ENCODE peak calls at places on chromosomes 11 and 22, in six cellular contexts. One of them, this sample, is unnamed.

GRCh38 chr11:1717745-1718144 is 20.8 kb downstream of the KRTAP5-6 start:
- DNase-seq in stimulated activated naive CD4-positive, alpha-beta T cell: no peak
- DNase-seq in H7: no peak
- DNase-seq in Right ventricle myocardium inferior: peak
- DNase-seq in A549: no peak
- DNase-seq in NCI-H1930: no peak
- DNase-seq in this sample: no peak

GRCh38 chr11:65185166-65185565 is 3.4 kb downstream of the CAPN1 start:
- DNase-seq in stimulated activated naive CD4-positive, alpha-beta T cell: no peak
- DNase-seq in H7: peak
- DNase-seq in Right ventricle myocardium inferior: no peak
- DNase-seq in A549: no peak
- DNase-seq in NCI-H1930: no peak
- DNase-seq in this sample: no peak

GRCh38 chr11:6473481-6474422 is at the start of gene TRIM3:
- DNase-seq in stimulated activated naive CD4-positive, alpha-beta T cell: peak
- DNase-seq in H7: peak
- DNase-seq in Right ventricle myocardium inferior: peak
- DNase-seq in A549: peak
- DNase-seq in NCI-H1930: peak
- DNase-seq in this sample: peak

GRCh38 chr11:6095798-6096197 is 11.7 kb upstream of the OR56B4 start:
- DNase-seq in stimulated activated naive CD4-positive, alpha-beta T cell: no peak
- DNase-seq in H7: no peak
- DNase-seq in Right ventricle myocardium inferior: no peak
- DNase-seq in A549: no peak
- DNase-seq in NCI-H1930: no peak
- DNase-seq in this sample: no peak

GRCh38 chr11:62012451-62013265 is 45.2 kb upstream of the FTH1 start:
- DNase-seq in stimulated activated naive CD4-positive, alpha-beta T cell: no peak
- DNase-seq in H7: no peak
- DNase-seq in Right ventricle myocardium inferior: no peak
- DNase-seq in A549: peak
- DNase-seq in NCI-H1930: no peak
- DNase-seq in this sample: no peak

GRCh38 chr11:115618428-115618827 is 114.2 kb upstream of the CADM1 start:
- DNase-seq in stimulated activated naive CD4-positive, alpha-beta T cell: no peak
- DNase-seq in H7: no peak
- DNase-seq in Right ventricle myocardium inferior: no peak
- DNase-seq in A549: no peak
- DNase-seq in NCI-H1930: no peak
- DNase-seq in this sample: no peak

GRCh38 chr11:130002352-130002845 is at the start of gene PRDM10:
- DNase-seq in stimulated activated naive CD4-positive, alpha-beta T cell: peak
- DNase-seq in H7: peak
- DNase-seq in Right ventricle myocardium inferior: peak
- DNase-seq in A549: peak
- DNase-seq in NCI-H1930: peak
- DNase-seq in this sample: peak

GRCh38 chr22:27124336-27125023 is 467.1 kb downstream of the MIAT start:
- DNase-seq in stimulated activated naive CD4-positive, alpha-beta T cell: no peak
- DNase-seq in H7: no peak
- DNase-seq in Right ventricle myocardium inferior: no peak
- DNase-seq in A549: no peak
- DNase-seq in NCI-H1930: no peak
- DNase-seq in this sample: peak

GRCh38 chr11:132318421-132319157 is 948.2 kb downstream of the NTM start:
- DNase-seq in stimulated activated naive CD4-positive, alpha-beta T cell: no peak
- DNase-seq in H7: no peak
- DNase-seq in Right ventricle myocardium inferior: no peak
- DNase-seq in A549: no peak
- DNase-seq in NCI-H1930: no peak
- DNase-seq in this sample: no peak

GRCh38 chr22:19852177-19852781 is 2.4 kb downstream of the GNB1L start:
- DNase-seq in stimulated activated naive CD4-positive, alpha-beta T cell: no peak
- DNase-seq in H7: peak
- DNase-seq in Right ventricle myocardium inferior: no peak
- DNase-seq in A549: no peak
- DNase-seq in NCI-H1930: no peak
- DNase-seq in this sample: peak

GRCh38 chr11:31262761-31263160 is 106.8 kb downstream of the DCDC1 start:
- DNase-seq in stimulated activated naive CD4-positive, alpha-beta T cell: no peak
- DNase-seq in H7: no peak
- DNase-seq in Right ventricle myocardium inferior: no peak
- DNase-seq in A549: no peak
- DNase-seq in NCI-H1930: no peak
- DNase-seq in this sample: no peak

GRCh38 chr22:37173709-37174108 is 14.3 kb downstream of the C1QTNF6 start:
- DNase-seq in stimulated activated naive CD4-positive, alpha-beta T cell: no peak
- DNase-seq in H7: no peak
- DNase-seq in Right ventricle myocardium inferior: peak
- DNase-seq in A549: no peak
- DNase-seq in NCI-H1930: no peak
- DNase-seq in this sample: peak

GRCh38 chr11:20154381-20154780 is 5.9 kb downstream of the DBX1 start:
- DNase-seq in stimulated activated naive CD4-positive, alpha-beta T cell: no peak
- DNase-seq in H7: peak
- DNase-seq in Right ventricle myocardium inferior: no peak
- DNase-seq in A549: no peak
- DNase-seq in NCI-H1930: no peak
- DNase-seq in this sample: no peak

GRCh38 chr22:26592368-26593015 is 2.6 kb upstream of the TPST2 start:
- DNase-seq in stimulated activated naive CD4-positive, alpha-beta T cell: no peak
- DNase-seq in H7: no peak
- DNase-seq in Right ventricle myocardium inferior: no peak
- DNase-seq in A549: no peak
- DNase-seq in NCI-H1930: no peak
- DNase-seq in this sample: no peak

GRCh38 chr11:129364143-129364654 is 11.4 kb upstream of the BARX2 start:
- DNase-seq in stimulated activated naive CD4-positive, alpha-beta T cell: peak
- DNase-seq in H7: peak
- DNase-seq in Right ventricle myocardium inferior: peak
- DNase-seq in A549: peak
- DNase-seq in NCI-H1930: peak
- DNase-seq in this sample: peak

GRCh38 chr22:35582861-35583670 is 34.1 kb downstream of the MB start:
- DNase-seq in stimulated activated naive CD4-positive, alpha-beta T cell: peak
- DNase-seq in H7: peak
- DNase-seq in Right ventricle myocardium inferior: peak
- DNase-seq in A549: peak
- DNase-seq in NCI-H1930: peak
- DNase-seq in this sample: peak

GRCh38 chr22:18977824-18978425 is 41.8 kb upstream of the PRODH start:
- DNase-seq in stimulated activated naive CD4-positive, alpha-beta T cell: no peak
- DNase-seq in H7: no peak
- DNase-seq in Right ventricle myocardium inferior: no peak
- DNase-seq in A549: no peak
- DNase-seq in NCI-H1930: no peak
- DNase-seq in this sample: no peak

GRCh38 chr22:49370841-49371301 is 456.8 kb downstream of the BRD1 start:
- DNase-seq in stimulated activated naive CD4-positive, alpha-beta T cell: no peak
- DNase-seq in H7: no peak
- DNase-seq in Right ventricle myocardium inferior: no peak
- DNase-seq in A549: no peak
- DNase-seq in NCI-H1930: no peak
- DNase-seq in this sample: no peak

GRCh38 chr11:73426184-73426845 is 50.1 kb downstream of the RELT start:
- DNase-seq in stimulated activated naive CD4-positive, alpha-beta T cell: no peak
- DNase-seq in H7: no peak
- DNase-seq in Right ventricle myocardium inferior: no peak
- DNase-seq in A549: no peak
- DNase-seq in NCI-H1930: no peak
- DNase-seq in this sample: no peak

GRCh38 chr11:87215236-87215635 is 177.5 kb downstream of the TMEM135 start:
- DNase-seq in stimulated activated naive CD4-positive, alpha-beta T cell: no peak
- DNase-seq in H7: no peak
- DNase-seq in Right ventricle myocardium inferior: no peak
- DNase-seq in A549: no peak
- DNase-seq in NCI-H1930: no peak
- DNase-seq in this sample: no peak

GRCh38 chr22:49206281-49206680 is 621.4 kb downstream of the BRD1 start:
- DNase-seq in stimulated activated naive CD4-positive, alpha-beta T cell: no peak
- DNase-seq in H7: peak
- DNase-seq in Right ventricle myocardium inferior: peak
- DNase-seq in A549: no peak
- DNase-seq in NCI-H1930: no peak
- DNase-seq in this sample: no peak

GRCh38 chr11:29937526-29937925 is 79.3 kb downstream of the KCNA4 start:
- DNase-seq in stimulated activated naive CD4-positive, alpha-beta T cell: no peak
- DNase-seq in H7: no peak
- DNase-seq in Right ventricle myocardium inferior: no peak
- DNase-seq in A549: no peak
- DNase-seq in NCI-H1930: no peak
- DNase-seq in this sample: no peak

GRCh38 chr11:19279455-19279854 is 38.7 kb upstream of the E2F8 start:
- DNase-seq in stimulated activated naive CD4-positive, alpha-beta T cell: no peak
- DNase-seq in H7: no peak
- DNase-seq in Right ventricle myocardium inferior: no peak
- DNase-seq in A549: peak
- DNase-seq in NCI-H1930: no peak
- DNase-seq in this sample: no peak

GRCh38 chr22:45450931-45451651 is 37.6 kb downstream of the RIBC2 start:
- DNase-seq in stimulated activated naive CD4-positive, alpha-beta T cell: no peak
- DNase-seq in H7: no peak
- DNase-seq in Right ventricle myocardium inferior: no peak
- DNase-seq in A549: no peak
- DNase-seq in NCI-H1930: no peak
- DNase-seq in this sample: no peak

GRCh38 chr22:27113211-27114030 is 456.0 kb downstream of the MIAT start:
- DNase-seq in stimulated activated naive CD4-positive, alpha-beta T cell: no peak
- DNase-seq in H7: no peak
- DNase-seq in Right ventricle myocardium inferior: no peak
- DNase-seq in A549: peak
- DNase-seq in NCI-H1930: no peak
- DNase-seq in this sample: no peak

GRCh38 chr11:101346591-101346990 is 217.0 kb upstream of the PGR start:
- DNase-seq in stimulated activated naive CD4-positive, alpha-beta T cell: no peak
- DNase-seq in H7: no peak
- DNase-seq in Right ventricle myocardium inferior: no peak
- DNase-seq in A549: no peak
- DNase-seq in NCI-H1930: no peak
- DNase-seq in this sample: no peak

GRCh38 chr11:1573077-1573846 is 1.2 kb upstream of the DUSP8 start:
- DNase-seq in stimulated activated naive CD4-positive, alpha-beta T cell: peak
- DNase-seq in H7: peak
- DNase-seq in Right ventricle myocardium inferior: no peak
- DNase-seq in A549: peak
- DNase-seq in NCI-H1930: no peak
- DNase-seq in this sample: no peak

GRCh38 chr11:93525601-93526000 is 17.6 kb downstream of the SMCO4 start:
- DNase-seq in stimulated activated naive CD4-positive, alpha-beta T cell: no peak
- DNase-seq in H7: no peak
- DNase-seq in Right ventricle myocardium inferior: no peak
- DNase-seq in A549: no peak
- DNase-seq in NCI-H1930: no peak
- DNase-seq in this sample: no peak

GRCh38 chr11:68660066-68660810 is 24.1 kb upstream of the GAL start:
- DNase-seq in stimulated activated naive CD4-positive, alpha-beta T cell: no peak
- DNase-seq in H7: peak
- DNase-seq in Right ventricle myocardium inferior: no peak
- DNase-seq in A549: no peak
- DNase-seq in NCI-H1930: no peak
- DNase-seq in this sample: no peak

GRCh38 chr22:42399315-42400271 is 32.6 kb downstream of the NFAM1 start:
- DNase-seq in stimulated activated naive CD4-positive, alpha-beta T cell: no peak
- DNase-seq in H7: peak
- DNase-seq in Right ventricle myocardium inferior: peak
- DNase-seq in A549: no peak
- DNase-seq in NCI-H1930: peak
- DNase-seq in this sample: peak

GRCh38 chr11:2527621-2528291 is 82.9 kb downstream of the KCNQ1 start:
- DNase-seq in stimulated activated naive CD4-positive, alpha-beta T cell: no peak
- DNase-seq in H7: peak
- DNase-seq in Right ventricle myocardium inferior: peak
- DNase-seq in A549: no peak
- DNase-seq in NCI-H1930: no peak
- DNase-seq in this sample: peak

GRCh38 chr11:8006349-8006977 is 19.3 kb downstream of the EIF3F start:
- DNase-seq in stimulated activated naive CD4-positive, alpha-beta T cell: no peak
- DNase-seq in H7: peak
- DNase-seq in Right ventricle myocardium inferior: no peak
- DNase-seq in A549: peak
- DNase-seq in NCI-H1930: peak
- DNase-seq in this sample: peak

GRCh38 chr22:19984201-19984753 is 32.3 kb downstream of the ARVCF start:
- DNase-seq in stimulated activated naive CD4-positive, alpha-beta T cell: no peak
- DNase-seq in H7: no peak
- DNase-seq in Right ventricle myocardium inferior: peak
- DNase-seq in A549: peak
- DNase-seq in NCI-H1930: no peak
- DNase-seq in this sample: no peak

GRCh38 chr22:22721681-22722309 is 77.4 kb downstream of the GGTLC2 start:
- DNase-seq in stimulated activated naive CD4-positive, alpha-beta T cell: no peak
- DNase-seq in H7: no peak
- DNase-seq in Right ventricle myocardium inferior: no peak
- DNase-seq in A549: no peak
- DNase-seq in NCI-H1930: no peak
- DNase-seq in this sample: no peak

GRCh38 chr11:118916842-118917388 is 8.8 kb downstream of the BCL9L start:
- DNase-seq in stimulated activated naive CD4-positive, alpha-beta T cell: no peak
- DNase-seq in H7: peak
- DNase-seq in Right ventricle myocardium inferior: peak
- DNase-seq in A549: peak
- DNase-seq in NCI-H1930: no peak
- DNase-seq in this sample: no peak

GRCh38 chr11:96278039-96278897 is 64.7 kb downstream of the MAML2 start:
- DNase-seq in stimulated activated naive CD4-positive, alpha-beta T cell: no peak
- DNase-seq in H7: no peak
- DNase-seq in Right ventricle myocardium inferior: no peak
- DNase-seq in A549: no peak
- DNase-seq in NCI-H1930: no peak
- DNase-seq in this sample: no peak

This sample was measured in glutamatergic neuron.